ENCODE peak calls at places on chromosomes 5 and 9, in six cellular contexts. C, W, F, K, D and V are unnamed samples.
A peak's percentile ranks its signal among the peaks of the same experiment; 100 is the strongest.

GRCh38 chr5:106089073-106089472 is 1581.7 kb downstream of the EFNA5 start:
- DNase-seq in C (no peak), W (no peak), F (no peak), K (no peak), D (no peak), V (no peak)

GRCh38 chr5:125129151-125129806 is 382.8 kb upstream of the ZNF608 start:
- DNase-seq in C (no peak), W (no peak), F (no peak), K (no peak), D (no peak), V (no peak)

GRCh38 chr5:139146809-139147742 is 51.1 kb downstream of the SIL1 start:
- DNase-seq in C (no peak), W (no peak), F (no peak), K (no peak), D (no peak), V (no peak)

GRCh38 chr9:104748359-104749031 is 1.0 kb downstream of the NIPSNAP3A start:
- DNase-seq in C (no peak), W (no peak), F (peak; percentile 16), K (no peak), D (peak; percentile 13), V (no peak)

GRCh38 chr9:136882109-136882946 is 4.0 kb upstream of the TRAF2 start:
- DNase-seq in C (peak; percentile 77), W (peak; percentile 89), F (peak; percentile 87), K (no peak), D (peak; percentile 87), V (peak; percentile 90)

GRCh38 chr5:65818592-65818991 is 96.6 kb downstream of the NLN start:
- DNase-seq in C (peak; percentile 57), W (no peak), F (peak; percentile 84), K (no peak), D (no peak), V (no peak)

GRCh38 chr9:16640649-16641048 is 229.8 kb downstream of the BNC2 start:
- DNase-seq in C (no peak), W (no peak), F (no peak), K (no peak), D (no peak), V (no peak)

GRCh38 chr5:110478899-110479298 is 247.6 kb downstream of the TMEM232 start:
- DNase-seq in C (no peak), W (no peak), F (no peak), K (no peak), D (peak; percentile 74), V (no peak)

GRCh38 chr5:37867634-37868033 is 27.8 kb upstream of the GDNF start:
- DNase-seq in C (no peak), W (no peak), F (no peak), K (no peak), D (peak; percentile 76), V (no peak)

GRCh38 chr5:57383093-57383861 is 99.3 kb downstream of the ACTBL2 start:
- DNase-seq in C (no peak), W (no peak), F (peak; percentile 80), K (no peak), D (peak; percentile 99), V (no peak)

GRCh38 chr5:67842806-67843205 is 372.8 kb upstream of the PIK3R1 start:
- DNase-seq in C (no peak), W (no peak), F (peak; percentile 12), K (no peak), D (no peak), V (no peak)

GRCh38 chr5:56088967-56089829 is 94.4 kb upstream of the IL6ST start:
- DNase-seq in C (no peak), W (no peak), F (peak; percentile 61), K (no peak), D (peak; percentile 80), V (no peak)

GRCh38 chr5:120405923-120406322 is 58.2 kb upstream of the PRR16 start:
- DNase-seq in C (no peak), W (no peak), F (no peak), K (no peak), D (peak; percentile 88), V (no peak)

GRCh38 chr5:173913686-173914321 is 25.7 kb downstream of the CPEB4 start:
- DNase-seq in C (no peak), W (no peak), F (no peak), K (no peak), D (no peak), V (no peak)

GRCh38 chr5:60916646-60917045 is 28.2 kb downstream of the ERCC8 start:
- DNase-seq in C (no peak), W (no peak), F (no peak), K (no peak), D (peak; percentile 56), V (no peak)

GRCh38 chr5:169701910-169702451 is 64.9 kb downstream of the DOCK2 start:
- DNase-seq in C (no peak), W (no peak), F (peak; percentile 34), K (no peak), D (peak; percentile 64), V (no peak)

GRCh38 chr9:135701067-135701967 is 668 bp upstream of the KCNT1 start:
- DNase-seq in C (no peak), W (no peak), F (peak; percentile 28), K (no peak), D (no peak), V (no peak)

GRCh38 chr5:142222235-142222880 is 102.5 kb downstream of the SPRY4 start:
- DNase-seq in C (no peak), W (no peak), F (no peak), K (no peak), D (no peak), V (no peak)

GRCh38 chr5:155418960-155419579 is 405.5 kb downstream of the KIF4B start:
- DNase-seq in C (no peak), W (no peak), F (no peak), K (no peak), D (no peak), V (no peak)

GRCh38 chr5:179118338-179118737 is 58.2 kb downstream of the ZNF354C start:
- DNase-seq in C (no peak), W (no peak), F (no peak), K (no peak), D (no peak), V (no peak)

GRCh38 chr5:179115307-179115706 is 55.1 kb downstream of the ZNF354C start:
- DNase-seq in C (peak; percentile 7), W (peak; percentile 3), F (no peak), K (peak; percentile 10), D (no peak), V (peak; percentile 3)

GRCh38 chr5:179114756-179115155 is 54.6 kb downstream of the ZNF354C start:
- DNase-seq in C (peak; percentile 18), W (peak; percentile 14), F (no peak), K (no peak), D (no peak), V (peak; percentile 34)

GRCh38 chr5:179113945-179114641 is 53.9 kb downstream of the ZNF354C start:
- DNase-seq in C (peak; percentile 14), W (peak; percentile 28), F (no peak), K (no peak), D (no peak), V (peak; percentile 19)

DNA sequence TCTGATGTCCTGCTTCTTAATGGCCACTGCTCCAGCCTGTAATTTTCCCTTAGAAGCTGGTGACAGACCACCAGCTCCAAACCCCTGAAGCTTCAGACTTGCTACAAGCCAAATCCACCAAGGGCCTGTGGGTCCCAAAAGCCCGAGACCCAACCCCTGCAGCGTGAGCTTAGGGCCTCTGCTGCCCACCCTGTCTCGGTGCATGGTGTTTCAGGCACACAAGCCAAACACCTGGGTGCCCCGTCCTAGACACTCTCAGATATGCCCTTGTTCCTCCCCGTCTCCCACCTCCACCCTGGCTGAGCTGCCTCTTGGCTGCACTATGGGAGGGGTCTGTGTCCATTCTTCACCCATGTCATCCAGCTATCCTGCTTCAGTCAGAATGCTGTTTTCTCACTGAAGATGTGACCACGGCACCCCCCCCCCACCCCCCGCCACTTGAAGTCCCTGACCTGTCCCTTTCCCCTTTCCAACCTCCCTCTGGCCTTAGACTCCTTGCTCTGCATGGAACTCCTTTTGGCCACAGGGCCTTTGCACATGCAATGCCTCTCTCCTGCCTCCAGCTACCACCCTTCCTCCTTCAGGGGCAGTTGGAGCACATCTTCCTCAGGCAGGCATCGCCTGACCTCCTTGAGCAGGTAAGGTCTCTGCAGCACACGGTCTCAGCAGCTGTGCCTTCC is 55.8 kb downstream of the ZNF354C start:
- DNase-seq in C (peak; percentile 19), W (peak; percentile 40), F (no peak), K (peak; percentile 11), D (no peak), V (peak; percentile 43)
- H3K9me3 ChIP-seq in C (peaks cover 64% of the 10 kb centered on the region), W (peaks cover 83% of the 10 kb centered on the region), F (no peaks in the 10 kb centered on the region), K (peaks cover 31% of the 10 kb centered on the region), D (peaks cover 36% of the 10 kb centered on the region), V (peaks cover 3% of the 10 kb centered on the region)

GRCh38 chr5:157971466-157972324 is 112.8 kb upstream of the CLINT1 start:
- DNase-seq in C (no peak), W (no peak), F (peak; percentile 46), K (no peak), D (no peak), V (no peak)
- H3K4me3 ChIP-seq in C (no peak overlapping the region), W (no peak overlapping the region), F (no peak overlapping the region), K (no peak overlapping the region), D (no peak overlapping the region), V (no peak overlapping the region)

GRCh38 chr5:180253036-180253824 is 38.7 kb downstream of the MAPK9 start:
- DNase-seq in C (no peak), W (no peak), F (no peak), K (no peak), D (no peak), V (peak; percentile 59)
- H3K9me3 ChIP-seq in C (peaks cover 97% of the 10 kb centered on the region), W (peaks cover 100% of the 10 kb centered on the region), F (peaks cover 21% of the 10 kb centered on the region), K (peaks cover 94% of the 10 kb centered on the region), D (peaks cover 75% of the 10 kb centered on the region), V (peaks cover 95% of the 10 kb centered on the region)

GRCh38 chr5:157670662-157671591 is at the start of gene C5orf52:
- DNase-seq in C (no peak), W (peak; percentile 81), F (peak; percentile 58), K (peak; percentile 60), D (peak; percentile 14), V (peak; percentile 84)
- H3K4me3 ChIP-seq in C (peak within 1 kb of the TSS; percentile 56), W (peak within 1 kb of the TSS; percentile 52), F (no peak within 1 kb of the TSS), K (peak within 1 kb of the TSS; percentile 65), D (peak within 1 kb of the TSS; percentile 74), V (peak within 1 kb of the TSS; percentile 58)